ENCODE peak calls at places on chromosome X, in five cellular contexts. G, B, O, A and D are unnamed samples.

GRCh38 chrX:120468071-120468470 is 1.0 kb downstream of the LAMP2 start:
- DNase-seq in G (no peak), B (no peak), O (no peak), A (no peak), D (no peak)

GRCh38 chrX:47749185-47749967 is 87.3 kb upstream of the ZNF81 start:
- DNase-seq in G (no peak), B (no peak), O (no peak), A (no peak), D (no peak)

GRCh38 chrX:80173261-80173660 is 158.7 kb downstream of the TBX22 start:
- DNase-seq in G (no peak), B (no peak), O (no peak), A (no peak), D (no peak)

GRCh38 chrX:71095033-71095432 is 618 bp upstream of the FOXO4 start:
- DNase-seq in G (no peak), B (no peak), O (no peak), A (no peak), D (no peak)

GRCh38 chrX:10467793-10468192 is 152.6 kb downstream of the MID1 start:
- DNase-seq in G (no peak), B (no peak), O (no peak), A (no peak), D (no peak)

GRCh38 chrX:134025986-134026731 is 40.8 kb upstream of the GPC3 start:
- DNase-seq in G (no peak), B (no peak), O (no peak), A (no peak), D (no peak)

GRCh38 chrX:129877401-129877800 is 28.6 kb upstream of the UTP14A start:
- DNase-seq in G (no peak), B (no peak), O (no peak), A (no peak), D (no peak)

GRCh38 chrX:21905209-21905735 is 35.2 kb upstream of the SMS start:
- DNase-seq in G (no peak), B (no peak), O (no peak), A (no peak), D (no peak)

GRCh38 chrX:18426004-18426320 is 554 bp downstream of the CDKL5 start:
- DNase-seq in G (peak; percentile 30), B (peak; percentile 22), O (no peak), A (no peak), D (peak; percentile 52)